ENCODE peak calls at places on chromosomes 3 and 15, in nine cellular contexts. K is GM23338; A is H1; M is CD8-positive, alpha-beta T cell; H is PC-3; O is GM23248; L is left ventricle myocardium inferior; J is tibial artery; Y is heart right ventricle. Q is an unnamed sample. For H3K36me3, the result is how much of the 10 kb centered on the place peaks cover.

GRCh38 chr3:176514297-176514696 is 683.0 kb downstream of the TBL1XR1 start:
- DNase-seq in K (peak), A (peak), M (no peak), H (peak), O (peak), L (no peak), J (no peak), Y (no peak), Q (no peak)

GRCh38 chr3:29064085-29064484 is 216.8 kb upstream of the RBMS3 start:
- DNase-seq in K (no peak), A (no peak), M (no peak), H (no peak), O (peak), L (no peak), J (no peak), Y (no peak), Q (no peak)

GRCh38 chr3:129360705-129361460 is 67.6 kb downstream of the EFCAB12 start:
- DNase-seq in K (peak), A (no peak), M (no peak), H (no peak), O (no peak), L (no peak), J (no peak), Y (no peak), Q (no peak)

GRCh38 chr15:94793641-94794040 is 562.3 kb downstream of the MCTP2 start:
- DNase-seq in K (no peak), A (no peak), M (no peak), H (peak), O (no peak), L (no peak), J (no peak), Y (no peak), Q (no peak)

GRCh38 chr15:48644827-48645557 is 517 bp downstream of the FBN1 start:
- DNase-seq in K (peak), A (no peak), M (no peak), H (peak), O (peak), L (peak), J (peak), Y (peak), Q (peak)

GRCh38 chr15:80317389-80318169 is 65.6 kb upstream of the CTXND1 start:
- DNase-seq in K (no peak), A (no peak), M (no peak), H (peak), O (peak), L (peak), J (no peak), Y (no peak), Q (no peak)

GRCh38 chr3:122916084-122916483 is 111.5 kb downstream of the SEMA5B start:
- DNase-seq in K (no peak), A (no peak), M (no peak), H (no peak), O (no peak), L (no peak), J (no peak), Y (no peak), Q (no peak)

GRCh38 chr3:138944136-138944658 is 2.7 kb downstream of the FOXL2 start:
- DNase-seq in K (peak), A (no peak), M (no peak), H (no peak), O (no peak), L (no peak), J (no peak), Y (no peak), Q (no peak)

GRCh38 chr3:42702066-42702951 is at the start of gene HHATL:
- DNase-seq in K (no peak), A (no peak), M (peak), H (no peak), O (no peak), L (peak), J (peak), Y (peak), Q (no peak)

GRCh38 chr15:92848464-92848851 is 51.7 kb upstream of the CHD2 start:
- DNase-seq in K (no peak), A (no peak), M (no peak), H (no peak), O (no peak), L (no peak), J (no peak), Y (no peak), Q (no peak)

GRCh38 chr3:184300377-184300717 is 1.3 kb downstream of the PSMD2 start:
- DNase-seq in K (no peak), A (no peak), M (no peak), H (peak), O (peak), L (no peak), J (no peak), Y (no peak), Q (no peak)

GRCh38 chr3:42668403-42668740 is 14.9 kb downstream of the ZBTB47 start:
- DNase-seq in K (no peak), A (no peak), M (no peak), H (no peak), O (no peak), L (no peak), J (no peak), Y (no peak), Q (no peak)

GRCh38 chr15:78394981-78395619 is 42.9 kb upstream of the IREB2 start:
- DNase-seq in K (peak), A (peak), M (no peak), H (no peak), O (no peak), L (no peak), J (no peak), Y (no peak), Q (no peak)

GRCh38 chr3:10437995-10438901 is 67.1 kb downstream of the ATP2B2 start:
- DNase-seq in K (no peak), A (no peak), M (no peak), H (no peak), O (peak), L (no peak), J (no peak), Y (no peak), Q (no peak)

GRCh38 chr3:64131755-64132154 is 93.5 kb downstream of the PRICKLE2 start:
- DNase-seq in K (no peak), A (no peak), M (no peak), H (no peak), O (no peak), L (no peak), J (no peak), Y (no peak), Q (no peak)

GRCh38 chr15:35440265-35440664 is 105.7 kb downstream of the DPH6 start:
- DNase-seq in K (no peak), A (no peak), M (no peak), H (no peak), O (no peak), L (no peak), J (no peak), Y (no peak), Q (no peak)

GRCh38 chr15:65914981-65915925 is 46.0 kb downstream of the RAB11A start:
- DNase-seq in K (no peak), A (no peak), M (no peak), H (no peak), O (no peak), L (no peak), J (no peak), Y (no peak), Q (no peak)

GRCh38 chr3:123353852-123354238 is 95.0 kb downstream of the ADCY5 start:
- DNase-seq in K (no peak), A (no peak), M (no peak), H (peak), O (no peak), L (no peak), J (no peak), Y (no peak), Q (no peak)

GRCh38 chr3:43290961-43291360 is 4.6 kb downstream of the SNRK start:
- DNase-seq in K (no peak), A (no peak), M (no peak), H (peak), O (peak), L (no peak), J (no peak), Y (no peak), Q (no peak)

GRCh38 chr15:51281368-51281967 is 56.9 kb downstream of the CYP19A1 start:
- DNase-seq in K (peak), A (no peak), M (no peak), H (peak), O (peak), L (peak), J (peak), Y (peak), Q (peak)

DNA sequence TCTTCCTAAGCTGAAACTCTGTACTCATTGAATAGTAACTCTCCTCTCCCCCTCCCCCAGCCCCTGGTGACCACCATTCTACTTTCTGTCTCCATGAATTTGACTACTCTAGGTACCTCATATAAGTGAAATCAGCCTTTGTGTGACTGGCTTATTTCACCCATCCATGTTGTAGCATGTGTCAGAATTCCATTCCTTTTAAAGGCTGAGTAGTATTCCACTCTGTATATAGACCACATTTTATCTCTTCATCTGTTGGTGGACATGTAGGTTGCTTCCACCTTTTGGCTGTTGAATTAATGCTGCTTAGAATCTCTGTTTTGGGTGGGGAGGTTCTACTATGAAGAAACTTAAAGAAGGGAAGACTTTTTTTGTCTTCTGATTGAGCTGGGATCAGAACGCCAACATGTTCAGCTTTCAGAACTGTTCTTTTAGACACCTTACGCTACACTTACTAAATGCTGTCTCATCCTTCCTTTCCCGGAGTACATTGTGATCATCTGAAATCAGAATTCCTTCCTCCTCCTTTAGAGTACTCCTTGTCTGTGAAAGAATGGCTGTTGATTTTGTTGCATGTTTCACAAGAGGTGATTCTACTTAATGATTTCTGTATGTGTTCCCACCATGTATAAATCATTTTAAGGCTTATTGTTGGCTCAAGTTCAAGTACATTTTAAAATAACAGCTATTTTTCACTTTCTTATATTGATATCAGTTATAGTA is 50.3 kb downstream of the MRPS25 start:
- DNase-seq in K (no peak), A (no peak), M (no peak), H (no peak), O (no peak), L (no peak), J (no peak), Y (no peak), Q (no peak)
- H3K36me3 ChIP-seq in K (under half), A (under half), M (under half), H (under half), O (under half), L (half or more), J (half or more), Y (under half), Q (under half)

DNA sequence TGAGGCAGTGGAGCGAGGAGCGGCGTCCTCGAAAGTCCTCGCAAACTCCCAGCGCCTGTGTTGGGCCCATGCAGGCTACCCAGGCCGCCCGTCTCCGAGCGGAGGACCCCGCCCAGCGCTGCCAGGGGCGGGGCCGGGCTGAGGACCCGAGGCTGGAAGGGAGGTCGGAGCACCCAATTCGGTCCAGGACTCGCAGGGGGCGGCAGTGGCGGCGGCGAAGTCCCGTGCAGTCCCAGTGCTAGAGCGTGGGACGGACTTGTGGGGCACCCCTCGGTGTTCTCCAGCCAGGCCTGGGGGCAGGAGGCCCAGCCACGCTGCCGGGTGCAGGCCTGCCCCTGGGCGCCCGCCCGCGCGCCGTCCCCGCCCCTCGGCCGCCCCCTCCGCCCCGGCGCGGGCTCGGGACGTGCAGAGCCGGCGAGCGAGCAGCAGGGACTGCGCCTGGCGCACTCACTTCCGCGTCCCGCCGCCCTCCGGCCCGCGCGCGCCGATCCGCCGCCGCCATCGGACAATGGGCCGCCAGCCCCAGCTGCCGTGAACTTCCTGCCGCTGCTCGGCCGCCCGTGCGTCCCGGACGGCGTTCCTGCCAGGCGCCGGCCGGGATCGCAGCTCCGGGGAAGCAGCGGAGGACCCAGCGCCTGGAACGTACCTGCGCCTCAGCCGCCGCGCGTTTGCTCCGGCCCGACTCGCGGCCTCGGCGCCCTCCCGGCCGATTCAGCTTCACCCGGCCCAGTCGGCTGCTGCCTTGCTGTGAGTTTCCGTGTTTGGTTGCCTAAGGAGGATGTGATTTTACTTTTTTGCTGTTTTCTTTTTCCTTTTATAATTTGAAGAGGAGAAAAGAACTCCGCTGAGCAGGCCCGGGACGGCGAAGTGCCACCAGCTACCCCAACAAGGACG is 596 bp upstream of the LIMD1 start:
- DNase-seq in K (peak), A (no peak), M (peak), H (peak), O (peak), L (peak), J (peak), Y (peak), Q (peak)
- H3K27ac ChIP-seq in K (peak), A (peak), M (peak), H (peak), O (peak), L (peak), J (peak), Y (peak), Q (peak)

GRCh38 chr3:106193876-106194275 is 325.1 kb upstream of the CBLB start:
- DNase-seq in K (no peak), A (no peak), M (no peak), H (no peak), O (peak), L (no peak), J (no peak), Y (no peak), Q (no peak)
- H3K36me3 ChIP-seq in K (under half), A (under half), M (under half), H (under half), O (under half), L (under half), J (under half), Y (under half), Q (under half)

GRCh38 chr3:52536369-52537164 is at the start of gene UQCC5:
- DNase-seq in K (peak), A (peak), M (peak), H (peak), O (peak), L (peak), J (peak), Y (peak), Q (peak)

GRCh38 chr3:52537165-52537635 is 795 bp downstream of the UQCC5 start:
- DNase-seq in K (no peak), A (no peak), M (no peak), H (peak), O (no peak), L (no peak), J (no peak), Y (no peak), Q (peak)

GRCh38 chr3:52534281-52535183 is 875 bp upstream of the NT5DC2 start:
- DNase-seq in K (peak), A (no peak), M (no peak), H (peak), O (peak), L (no peak), J (no peak), Y (peak), Q (peak)

GRCh38 chr3:52535411-52536111 is 844 bp upstream of the UQCC5 start:
- DNase-seq in K (no peak), A (no peak), M (no peak), H (no peak), O (no peak), L (no peak), J (no peak), Y (no peak), Q (no peak)

GRCh38 chr3:52536112-52536368 is 365 bp upstream of the UQCC5 start:
- DNase-seq in K (no peak), A (no peak), M (no peak), H (no peak), O (no peak), L (no peak), J (no peak), Y (no peak), Q (no peak)
- H3K27ac ChIP-seq in K (no peak), A (no peak), M (no peak), H (no peak), O (peak), L (peak), J (peak), Y (peak), Q (no peak)

GRCh38 chr3:48930590-48930989 is 11.9 kb downstream of the ARIH2 start:
- DNase-seq in K (no peak), A (no peak), M (no peak), H (no peak), O (no peak), L (no peak), J (no peak), Y (no peak), Q (no peak)
- H3K36me3 ChIP-seq in K (under half), A (under half), M (under half), H (half or more), O (under half), L (half or more), J (half or more), Y (under half), Q (under half)

GRCh38 chr3:69444980-69445379 is 59.1 kb upstream of the FRMD4B start:
- DNase-seq in K (no peak), A (no peak), M (no peak), H (peak), O (peak), L (no peak), J (peak), Y (no peak), Q (no peak)
- H3K27ac ChIP-seq in K (no peak), A (no peak), M (no peak), H (no peak), O (no peak), L (no peak), J (no peak), Y (no peak), Q (no peak)

GRCh38 chr15:96180062-96180745 is 150.3 kb upstream of the NR2F2 start:
- DNase-seq in K (no peak), A (no peak), M (no peak), H (no peak), O (no peak), L (no peak), J (no peak), Y (no peak), Q (no peak)
- H3K36me3 ChIP-seq in K (under half), A (under half), M (under half), H (under half), O (under half), L (under half), J (under half), Y (under half), Q (under half)

DNA sequence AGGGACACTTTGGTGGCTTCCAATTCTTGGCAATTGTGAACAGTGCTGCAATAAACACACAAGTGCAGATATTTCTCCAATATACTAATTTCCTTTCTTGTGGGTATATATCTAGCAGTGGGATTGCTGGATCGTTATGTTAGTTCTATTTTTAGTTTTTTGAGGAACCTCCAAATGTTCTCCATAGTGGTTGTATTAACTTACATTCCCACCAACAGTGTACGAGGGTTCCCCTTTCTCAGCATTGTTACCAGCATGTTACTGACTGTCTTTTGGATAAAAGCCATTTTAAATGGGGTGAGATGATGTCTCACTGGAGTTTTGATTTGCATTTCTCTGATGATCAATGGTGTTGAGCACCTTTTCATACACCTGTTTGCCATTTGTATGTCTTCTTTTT is 92.8 kb downstream of the DAPK2 start:
- DNase-seq in K (no peak), A (no peak), M (no peak), H (no peak), O (no peak), L (no peak), J (no peak), Y (no peak), Q (no peak)
- H3K27ac ChIP-seq in K (no peak), A (no peak), M (no peak), H (no peak), O (no peak), L (no peak), J (no peak), Y (no peak), Q (no peak)

DNA sequence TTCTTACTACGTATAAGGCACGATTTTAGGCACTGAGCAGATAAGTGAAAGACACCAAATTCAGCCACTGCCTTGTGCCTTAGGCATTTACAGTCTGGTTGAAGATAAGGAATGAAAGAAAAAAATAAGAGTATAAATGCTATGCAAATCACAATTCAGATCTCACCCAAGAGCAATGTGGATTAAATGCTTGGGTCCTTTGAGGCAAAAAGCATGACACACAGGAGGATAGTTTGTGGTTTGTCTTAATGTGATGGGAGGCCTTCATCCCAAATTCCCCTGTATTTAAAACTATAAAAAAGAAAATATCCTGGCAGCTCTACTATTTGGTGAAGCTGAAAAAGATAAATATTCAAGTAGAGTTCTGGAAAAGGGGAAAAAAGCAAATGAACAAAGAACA is 79.8 kb downstream of the TGFBR2 start:
- DNase-seq in K (no peak), A (no peak), M (no peak), H (no peak), O (no peak), L (no peak), J (no peak), Y (no peak), Q (no peak)
- H3K36me3 ChIP-seq in K (under half), A (under half), M (half or more), H (half or more), O (under half), L (under half), J (under half), Y (under half), Q (under half)